ENCODE peak calls at places on chromosomes 3 and 15, in six cellular contexts. V, E, G, A, P and K are unnamed samples.

GRCh38 chr3:43378066-43378935 is 92.0 kb downstream of the SNRK start:
- DNase-seq in V (peak; percentile 71), E (no peak), G (peak; percentile 34), A (no peak), P (no peak), K (peak; percentile 78)

GRCh38 chr15:50415752-50416404 is 8.3 kb upstream of the USP8 start:
- DNase-seq in V (no peak), E (no peak), G (no peak), A (no peak), P (no peak), K (no peak)

GRCh38 chr15:50107591-50108408 is 11.2 kb downstream of the ATP8B4 start:
- DNase-seq in V (peak; percentile 91), E (no peak), G (no peak), A (peak; percentile 42), P (no peak), K (peak; percentile 62)

GRCh38 chr3:134427400-134428111 is 53.3 kb upstream of the AMOTL2 start:
- DNase-seq in V (no peak), E (no peak), G (no peak), A (peak; percentile 34), P (peak; percentile 93), K (no peak)

GRCh38 chr3:40847571-40847992 is 322.8 kb downstream of the ZNF621 start:
- DNase-seq in V (no peak), E (no peak), G (no peak), A (peak; percentile 50), P (no peak), K (no peak)

GRCh38 chr3:128052831-128053419 is 688 bp downstream of the SEC61A1 start:
- DNase-seq in V (no peak), E (no peak), G (no peak), A (no peak), P (no peak), K (no peak)

GRCh38 chr15:44584162-44584749 is 47.3 kb downstream of the EIF3J start:
- DNase-seq in V (peak; percentile 62), E (no peak), G (peak; percentile 48), A (peak; percentile 52), P (no peak), K (no peak)

GRCh38 chr3:63349583-63350177 is 71.6 kb downstream of the SYNPR start:
- DNase-seq in V (peak; percentile 64), E (peak; percentile 32), G (peak; percentile 12), A (no peak), P (peak; percentile 57), K (peak; percentile 43)

GRCh38 chr3:58274027-58274614 is 31.9 kb upstream of the RPP14 start:
- DNase-seq in V (no peak), E (no peak), G (no peak), A (no peak), P (no peak), K (no peak)

GRCh38 chr15:99455796-99456160 is 110.0 kb upstream of the MEF2A start:
- DNase-seq in V (no peak), E (no peak), G (no peak), A (no peak), P (no peak), K (peak; percentile 3)

GRCh38 chr15:29687204-29687768 is 135.0 kb downstream of the TJP1 start:
- DNase-seq in V (no peak), E (no peak), G (no peak), A (no peak), P (no peak), K (no peak)

GRCh38 chr3:74861211-74861610 is 246.8 kb upstream of the CNTN3 start:
- DNase-seq in V (no peak), E (no peak), G (no peak), A (no peak), P (no peak), K (no peak)

GRCh38 chr3:187370051-187370450 is 1.9 kb downstream of the RTP4 start:
- DNase-seq in V (no peak), E (no peak), G (no peak), A (no peak), P (no peak), K (no peak)

GRCh38 chr3:62708642-62709041 is 166.6 kb downstream of the CADPS start:
- DNase-seq in V (no peak), E (no peak), G (no peak), A (peak; percentile 26), P (no peak), K (no peak)

GRCh38 chr3:47961815-47962606 is 54.2 kb downstream of the MAP4 start:
- DNase-seq in V (peak; percentile 21), E (no peak), G (no peak), A (no peak), P (peak; percentile 25), K (no peak)

GRCh38 chr3:158434412-158435038 is 136.5 kb upstream of the MLF1 start:
- DNase-seq in V (peak; percentile 68), E (peak; percentile 29), G (peak; percentile 4), A (peak; percentile 52), P (peak; percentile 65), K (no peak)

GRCh38 chr3:183098538-183099025 is 714 bp downstream of the MCCC1 start:
- DNase-seq in V (peak; percentile 63), E (no peak), G (no peak), A (no peak), P (no peak), K (peak; percentile 57)